ENCODE peak calls at places on chromosomes 16 and 17, in ten cellular contexts. N, X, U, C, I, A, P, S, Q and H are unnamed samples.

GRCh38 chr16:586047-586644 is 3.7 kb upstream of the RAB40C start:
- DNase-seq in X (no peak), Q (no peak), C (no peak), P (peak), U (no peak), N (peak), A (no peak), I (no peak), S (no peak), H (no peak)

GRCh38 chr16:53291757-53292392 is 142.4 kb upstream of the RBL2 start:
- DNase-seq in S (no peak), Q (no peak), P (peak), U (no peak), I (no peak), N (peak), C (no peak), X (no peak), A (no peak), H (no peak)

GRCh38 chr16:54940279-54940604 is 9.6 kb downstream of the IRX5 start:
- DNase-seq in I (no peak), U (no peak), C (no peak), S (no peak), X (no peak), N (no peak), A (no peak), Q (no peak), P (no peak), H (no peak)

GRCh38 chr16:82589407-82589806 is 37.4 kb upstream of the CDH13 start:
- DNase-seq in S (no peak), X (no peak), Q (no peak), C (no peak), P (no peak), N (no peak), U (no peak), A (no peak), I (no peak), H (peak)

GRCh38 chr16:84578538-84579126 is 39.2 kb downstream of the COTL1 start:
- DNase-seq in P (no peak), Q (no peak), X (no peak), N (no peak), A (no peak), U (no peak), I (no peak), C (no peak), S (no peak), H (no peak)

GRCh38 chr17:62703269-62703775 is 75.9 kb downstream of the MRC2 start:
- DNase-seq in P (peak), I (no peak), N (peak), S (no peak), U (no peak), X (no peak), Q (no peak), A (no peak), C (no peak), H (peak)

GRCh38 chr16:81701296-81701970 is 77.7 kb upstream of the PLCG2 start:
- DNase-seq in P (no peak), C (no peak), X (no peak), Q (no peak), I (no peak), A (no peak), U (no peak), S (no peak), N (no peak), H (no peak)

GRCh38 chr16:180101-180920 is at the start of gene HBQ1:
- DNase-seq in P (no peak), C (no peak), A (no peak), U (no peak), I (peak), S (peak), N (no peak), X (peak), Q (no peak), H (peak)

GRCh38 chr16:81349608-81350305 is 35.0 kb downstream of the GAN start:
- DNase-seq in S (no peak), N (peak), X (no peak), I (no peak), Q (no peak), C (no peak), U (no peak), A (no peak), P (no peak), H (no peak)